ENCODE peak calls at places on chromosomes 13 and 19, in four cellular contexts. N is CD4-positive, CD25-positive, alpha-beta regulatory T cell; W is psoas muscle; O is fibroblast of lung. Q is an unnamed sample.
A peak's percentile ranks its signal among the peaks of the same experiment; 100 is the strongest.

GRCh38 chr19:1284979-1285736 is 515 bp upstream of the EFNA2 start:
- DNase-seq in N (no peak), W (no peak), O (no peak), Q (no peak)

GRCh38 chr13:48532146-48532472 is 771 bp downstream of the RCBTB2 start:
- DNase-seq in N (no peak), W (no peak), O (peak; percentile 52), Q (no peak)

GRCh38 chr13:48590141-48590863 is 57.4 kb upstream of the RCBTB2 start:
- DNase-seq in N (no peak), W (no peak), O (no peak), Q (no peak)

GRCh38 chr19:54462713-54463530 is 656 bp downstream of the LENG9 start:
- DNase-seq in N (peak; percentile 83), W (peak; percentile 82), O (peak; percentile 61), Q (peak; percentile 93)

GRCh38 chr13:109836629-109837607 is 50.5 kb upstream of the IRS2 start:
- DNase-seq in N (no peak), W (no peak), O (no peak), Q (no peak)

GRCh38 chr19:1720237-1720636 is 33.1 kb upstream of the ONECUT3 start:
- DNase-seq in N (no peak), W (no peak), O (no peak), Q (no peak)

GRCh38 chr13:105825071-105825470 is 710.4 kb downstream of the EFNB2 start:
- DNase-seq in N (no peak), W (no peak), O (no peak), Q (no peak)

GRCh38 chr13:29914591-29914990 is 64.2 kb upstream of the UBL3 start:
- DNase-seq in N (no peak), W (no peak), O (no peak), Q (no peak)

GRCh38 chr13:36490055-36490454 is 57.8 kb downstream of the CCNA1 start:
- DNase-seq in N (no peak), W (no peak), O (no peak), Q (no peak)

GRCh38 chr13:99312493-99312883 is 5.3 kb upstream of the GPR183 start:
- DNase-seq in N (no peak), W (peak; percentile 92), O (peak; percentile 92), Q (peak; percentile 62)

GRCh38 chr19:29676586-29676985 is 11.3 kb downstream of the PLEKHF1 start:
- DNase-seq in N (no peak), W (peak; percentile 83), O (no peak), Q (peak; percentile 79)

GRCh38 chr13:30689752-30690151 is 45.6 kb upstream of the ALOX5AP start:
- DNase-seq in N (no peak), W (no peak), O (no peak), Q (no peak)

GRCh38 chr19:10686193-10686592 is 15.0 kb upstream of the QTRT1 start:
- DNase-seq in N (no peak), W (no peak), O (no peak), Q (no peak)

GRCh38 chr19:48194041-48194871 is 23.8 kb downstream of the ZSWIM9 start:
- DNase-seq in N (peak; percentile 29), W (no peak), O (no peak), Q (no peak)

GRCh38 chr19:3359850-3360493 is 6.4 kb upstream of the NFIC start:
- DNase-seq in N (peak; percentile 49), W (no peak), O (peak; percentile 46), Q (no peak)

GRCh38 chr13:41694902-41695301 is 237.6 kb downstream of the RGCC start:
- DNase-seq in N (no peak), W (peak; percentile 62), O (peak; percentile 96), Q (peak; percentile 37)

GRCh38 chr19:41431426-41432386 is 4.5 kb upstream of the B3GNT8 start:
- DNase-seq in N (peak; percentile 44), W (peak; percentile 68), O (no peak), Q (peak; percentile 58)

GRCh38 chr19:40791996-40792395 is 7.0 kb upstream of the EGLN2 start:
- DNase-seq in N (no peak), W (no peak), O (no peak), Q (peak; percentile 28)

GRCh38 chr13:23292596-23292995 is 111.8 kb downstream of the SGCG start:
- DNase-seq in N (no peak), W (no peak), O (peak; percentile 12), Q (no peak)

GRCh38 chr19:3949997-3950859 is 17.4 kb downstream of the NMRK2 start:
- DNase-seq in N (no peak), W (no peak), O (no peak), Q (no peak)

GRCh38 chr19:40703029-40703755 is 12.7 kb upstream of the NUMBL start:
- DNase-seq in N (no peak), W (no peak), O (no peak), Q (no peak)

GRCh38 chr13:103794526-103794925 is 728.3 kb upstream of the SLC10A2 start:
- DNase-seq in N (no peak), W (no peak), O (no peak), Q (no peak)

GRCh38 chr19:45507864-45508680 is 793 bp downstream of the VASP start:
- DNase-seq in N (peak; percentile 39), W (peak; percentile 66), O (peak; percentile 44), Q (peak; percentile 58)

GRCh38 chr13:114021464-114022308 is 47.8 kb upstream of the C13orf46 start:
- DNase-seq in N (no peak), W (no peak), O (no peak), Q (peak; percentile 40)

GRCh38 chr19:29590278-29590677 is 15.8 kb upstream of the POP4 start:
- DNase-seq in N (no peak), W (no peak), O (no peak), Q (no peak)

GRCh38 chr19:47540748-47541147 is 25.9 kb upstream of the NAPA start:
- DNase-seq in N (no peak), W (no peak), O (peak; percentile 21), Q (no peak)

GRCh38 chr19:29772696-29773095 is 39.1 kb upstream of the CCNE1 start:
- DNase-seq in N (no peak), W (no peak), O (no peak), Q (no peak)

GRCh38 chr13:100517135-100517534 is 71.5 kb downstream of the GGACT start:
- DNase-seq in N (no peak), W (no peak), O (no peak), Q (no peak)

GRCh38 chr19:43526884-43527859 is at the start of gene ETHE1:
- DNase-seq in N (peak; percentile 81), W (peak; percentile 90), O (peak; percentile 51), Q (peak; percentile 95)

GRCh38 chr19:12946092-12946845 is 607 bp downstream of the RAD23A start:
- DNase-seq in N (peak; percentile 59), W (peak; percentile 93), O (peak; percentile 84), Q (peak; percentile 89)

GRCh38 chr13:66809496-66809895 is 420.6 kb downstream of the PCDH9 start:
- DNase-seq in N (no peak), W (no peak), O (peak; percentile 10), Q (no peak)

GRCh38 chr19:1315470-1316166 is 29.9 kb downstream of the EFNA2 start:
- DNase-seq in N (peak; percentile 44), W (peak; percentile 73), O (peak; percentile 50), Q (peak; percentile 83)

GRCh38 chr13:42396901-42397670 is 125.1 kb downstream of the AKAP11 start:
- DNase-seq in N (no peak), W (no peak), O (peak; percentile 2), Q (no peak)

GRCh38 chr13:73715910-73716257 is 418.3 kb downstream of the KLF12 start:
- DNase-seq in N (no peak), W (no peak), O (peak; percentile 36), Q (no peak)

GRCh38 chr19:8064866-8065486 is 12.4 kb downstream of the CCL25 start:
- DNase-seq in N (no peak), W (no peak), O (no peak), Q (no peak)

GRCh38 chr19:3142292-3142670 is 6.4 kb downstream of the GNA15 start:
- DNase-seq in N (no peak), W (no peak), O (peak; percentile 77), Q (no peak)

GRCh38 chr19:39684283-39684682 is 20.0 kb upstream of the LGALS14 start:
- DNase-seq in N (no peak), W (no peak), O (no peak), Q (no peak)
- H3K27me3 ChIP-seq in N (peaks cover 2% of the 10 kb centered on the region), W (no peaks in the 10 kb centered on the region), O (no peaks in the 10 kb centered on the region), Q (no peaks in the 10 kb centered on the region)

GRCh38 chr13:112063309-112063626 is 3.7 kb upstream of the SOX1 start:
- DNase-seq in N (no peak), W (no peak), O (no peak), Q (no peak)
- H3K27me3 ChIP-seq in N (peaks cover 45% of the 10 kb centered on the region), W (peaks cover 3% of the 10 kb centered on the region), O (peaks cover 42% of the 10 kb centered on the region), Q (peaks cover 4% of the 10 kb centered on the region)

GRCh38 chr19:50911206-50912101 is at the start of gene KLK4:
- DNase-seq in N (no peak), W (no peak), O (no peak), Q (no peak)
- H3K27me3 ChIP-seq in N (peaks cover 14% of the 10 kb centered on the region), W (peaks cover 4% of the 10 kb centered on the region), O (peaks cover 9% of the 10 kb centered on the region), Q (no peaks in the 10 kb centered on the region)

GRCh38 chr19:18612772-18613588 is at the start of gene TMEM59L:
- DNase-seq in N (no peak), W (no peak), O (no peak), Q (no peak)
- H3K27me3 ChIP-seq in N (peaks cover 24% of the 10 kb centered on the region), W (no peaks in the 10 kb centered on the region), O (peaks cover 64% of the 10 kb centered on the region), Q (no peaks in the 10 kb centered on the region)

DNA sequence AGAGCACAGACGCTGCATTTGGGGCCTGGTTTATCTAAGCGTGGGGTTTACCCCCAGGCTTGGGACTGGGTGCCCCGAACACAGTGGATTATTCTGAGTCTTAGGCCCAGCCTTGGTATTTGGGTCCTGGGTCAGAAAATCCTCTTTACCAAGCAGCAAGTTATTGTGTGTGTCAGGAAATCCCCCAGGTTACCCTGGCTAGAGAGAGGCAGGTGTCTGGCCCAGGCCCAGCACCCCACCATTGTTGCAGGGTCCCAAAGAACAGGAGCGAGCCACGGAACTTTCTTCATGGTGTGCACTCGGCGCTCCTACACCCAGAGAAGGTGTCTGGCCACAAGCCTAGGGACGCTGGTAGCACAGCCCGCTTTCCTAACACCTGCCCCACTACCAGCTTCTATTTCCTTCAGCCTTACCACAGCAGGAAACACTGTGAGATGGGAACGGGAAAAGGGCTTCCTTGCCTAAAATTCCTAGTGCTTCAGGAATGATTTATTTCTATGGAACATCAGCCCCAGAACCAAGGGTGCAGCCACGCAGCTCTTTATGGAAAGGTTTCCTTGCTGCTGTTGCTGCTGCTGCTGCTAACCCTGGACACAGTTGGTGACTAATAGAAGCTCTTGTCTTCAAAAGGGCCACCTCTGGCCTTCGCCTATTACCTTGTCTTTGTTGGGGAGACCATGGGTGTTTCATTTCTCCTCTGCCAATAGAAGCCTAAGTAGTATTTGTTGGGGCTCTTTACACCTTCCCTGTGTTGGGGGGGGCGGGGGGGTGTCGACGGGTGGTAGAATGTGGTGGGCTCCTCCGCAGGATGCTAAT is 7.5 kb upstream of the CDX2 start:
- DNase-seq in N (no peak), W (no peak), O (no peak), Q (no peak)
- H3K27me3 ChIP-seq in N (peaks cover 36% of the 10 kb centered on the region), W (peaks cover 8% of the 10 kb centered on the region), O (peaks cover 65% of the 10 kb centered on the region), Q (peaks cover 10% of the 10 kb centered on the region)

DNA sequence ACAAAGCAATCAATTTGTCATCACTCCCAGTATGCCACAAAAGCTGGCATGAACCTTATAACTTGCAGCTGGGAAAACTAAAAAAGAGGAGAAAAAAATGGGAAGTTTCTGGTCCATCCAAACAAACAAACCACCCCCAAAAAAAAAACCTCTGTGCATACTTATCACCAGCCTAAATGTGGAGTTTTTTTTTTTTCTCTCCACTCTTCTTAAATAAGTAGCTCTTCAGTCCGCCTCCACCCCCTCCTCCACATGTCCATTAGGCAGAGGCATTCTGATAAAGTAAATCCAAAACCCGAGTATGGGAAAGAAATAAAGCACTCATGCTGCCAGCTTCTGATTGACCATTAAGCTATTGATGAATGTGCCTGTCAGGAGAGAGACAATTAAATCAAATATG is 2.6 kb downstream of the TSHZ3 start:
- DNase-seq in N (no peak), W (no peak), O (no peak), Q (no peak)
- H3K27me3 ChIP-seq in N (peaks cover 29% of the 10 kb centered on the region), W (no peaks in the 10 kb centered on the region), O (no peaks in the 10 kb centered on the region), Q (no peaks in the 10 kb centered on the region)

Q was measured in right cardiac atrium.